ENCODE peak calls at places on chromosomes 12 and 14, in five cellular contexts. J is colonic mucosa, D is PC-3, B is NT2/D1, V is neuronal stem cell. T is an unnamed sample.

GRCh38 chr14:39351708-39352107 is 80.5 kb downstream of the FBXO33 start:
- DNase-seq in V (no peak), J (no peak), D (no peak), B (no peak), T (no peak)

GRCh38 chr12:9940370-9940769 is 8.2 kb upstream of the CLEC2A start:
- DNase-seq in J (no peak), D (peak; percentile 35), V (no peak), B (peak; percentile 16), T (no peak)

GRCh38 chr12:15532364-15532977 is 210.2 kb downstream of the PTPRO start:
- DNase-seq in V (peak; percentile 40), J (peak; percentile 71), D (peak; percentile 77), B (peak; percentile 83), T (no peak)

GRCh38 chr14:101504096-101504948 is 57.0 kb upstream of the DIO3 start:
- DNase-seq in J (no peak), V (no peak), D (no peak), B (no peak), T (no peak)

GRCh38 chr14:49939884-49940510 is 47.1 kb downstream of the ARF6 start:
- DNase-seq in B (no peak), D (no peak), V (no peak), J (no peak), T (no peak)

GRCh38 chr14:30131698-30132097 is 204.1 kb upstream of the PRKD1 start:
- DNase-seq in J (no peak), B (no peak), D (no peak), V (no peak), T (no peak)

GRCh38 chr14:89479802-89480201 is 62.8 kb upstream of the FOXN3 start:
- DNase-seq in J (no peak), V (no peak), B (no peak), D (no peak), T (no peak)

GRCh38 chr14:97625512-97625911 is 828.3 kb downstream of the VRK1 start:
- DNase-seq in D (peak; percentile 13), V (no peak), B (no peak), J (no peak), T (no peak)

GRCh38 chr14:22070119-22070982 is 396.7 kb upstream of the OR4E1 start:
- DNase-seq in V (no peak), D (no peak), J (peak; percentile 21), B (no peak), T (no peak)

GRCh38 chr12:103566398-103566797 is 20.7 kb upstream of the STAB2 start:
- DNase-seq in D (no peak), J (no peak), B (no peak), V (peak; percentile 21), T (no peak)

GRCh38 chr12:67456281-67456918 is 187.2 kb downstream of the CAND1 start:
- DNase-seq in D (peak; percentile 71), B (no peak), V (no peak), J (no peak), T (peak; percentile 73)

GRCh38 chr14:53999061-53999488 is 42.5 kb upstream of the BMP4 start:
- DNase-seq in V (no peak), B (no peak), D (no peak), J (no peak), T (no peak)

GRCh38 chr14:90344285-90344684 is 12.5 kb upstream of the NRDE2 start:
- DNase-seq in B (no peak), D (no peak), J (no peak), V (no peak), T (no peak)

GRCh38 chr12:95943231-95943842 is at the start of gene AMDHD1:
- DNase-seq in B (peak; percentile 56), V (peak; percentile 57), D (peak; percentile 58), J (peak; percentile 48), T (no peak)

GRCh38 chr14:105537580-105538474 is 11.4 kb downstream of the TMEM121 start:
- DNase-seq in B (no peak), V (no peak), D (peak; percentile 55), J (peak; percentile 64), T (no peak)

GRCh38 chr12:92183575-92183974 is 37.9 kb upstream of the BTG1 start:
- DNase-seq in V (no peak), D (no peak), J (no peak), B (no peak), T (no peak)

GRCh38 chr12:112482734-112483133 is 64.0 kb downstream of the PTPN11 start:
- DNase-seq in B (no peak), D (no peak), V (no peak), J (no peak), T (no peak)

GRCh38 chr12:121610239-121611149 is 15.8 kb upstream of the ORAI1 start:
- DNase-seq in J (no peak), V (no peak), B (no peak), D (no peak), T (no peak)

GRCh38 chr12:60212159-60213000 is 616.6 kb downstream of the SLC16A7 start:
- DNase-seq in D (no peak), V (no peak), B (no peak), J (no peak), T (no peak)

GRCh38 chr12:100858658-100859057 is 64.1 kb downstream of the ANO4 start:
- DNase-seq in D (no peak), B (no peak), J (no peak), V (no peak), T (no peak)

GRCh38 chr12:76685246-76685678 is 78.7 kb upstream of the ZDHHC17 start:
- DNase-seq in V (no peak), J (peak; percentile 24), B (no peak), D (no peak), T (no peak)

GRCh38 chr12:15811192-15812127 is 22.3 kb upstream of the EPS8 start:
- DNase-seq in V (no peak), J (no peak), B (no peak), D (no peak), T (no peak)

GRCh38 chr12:118359541-118359915 is 13.2 kb downstream of the TAOK3 start:
- DNase-seq in D (no peak), V (no peak), B (no peak), J (peak; percentile 60), T (no peak)

GRCh38 chr14:87805315-87805723 is 187.7 kb downstream of the GALC start:
- DNase-seq in J (peak; percentile 49), B (peak; percentile 25), V (no peak), D (peak; percentile 22), T (no peak)

GRCh38 chr12:53986686-53987180 is 1.8 kb downstream of the HOXC10 start:
- DNase-seq in J (no peak), B (no peak), D (no peak), V (no peak), T (no peak)
- H3K4me3 ChIP-seq in J (no peak overlapping the region), B (no peak overlapping the region), D (no peak overlapping the region), V (no peak overlapping the region), T (peak overlapping the region; percentile 82)

DNA sequence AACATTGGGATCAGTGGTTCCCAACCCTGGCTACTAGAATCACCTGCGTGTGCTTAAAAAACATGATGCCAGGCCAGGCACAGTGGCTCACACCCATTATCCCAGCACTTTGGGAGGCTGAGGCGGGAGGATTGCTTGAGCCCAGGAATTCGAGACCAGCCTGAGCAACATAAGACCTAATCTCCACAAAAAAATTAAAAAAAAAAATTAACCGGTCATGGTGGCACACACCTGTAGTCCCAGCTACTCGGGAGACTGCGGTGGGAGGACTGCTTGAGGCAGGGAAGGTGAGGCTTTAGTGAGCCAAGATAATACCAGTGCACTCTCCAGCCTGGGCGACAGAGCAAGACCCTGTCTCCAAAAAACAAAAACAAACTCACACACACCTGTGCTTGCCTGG is 2.0 kb downstream of the KCTD10 start:
- DNase-seq in J (no peak), V (no peak), B (no peak), D (no peak), T (no peak)
- H3K9ac ChIP-seq in J (no peak overlapping the region), V (no peak overlapping the region), B (no peak overlapping the region), D (no peak overlapping the region), T (no peak overlapping the region)

GRCh38 chr12:124129132-124129531 is 156.1 kb downstream of the ZNF664 start:
- DNase-seq in B (no peak), J (no peak), V (no peak), D (no peak), T (no peak)

GRCh38 chr12:124136796-124137195 is 158.1 kb upstream of the RFLNA start:
- DNase-seq in D (no peak), B (no peak), J (no peak), V (no peak), T (no peak)

GRCh38 chr12:124130717-124131670 is 158.0 kb downstream of the ZNF664 start:
- DNase-seq in B (no peak), D (no peak), J (peak; percentile 24), V (no peak), T (no peak)

GRCh38 chr12:124126950-124127349 is 153.9 kb downstream of the ZNF664 start:
- DNase-seq in D (no peak), V (no peak), J (no peak), B (no peak), T (no peak)

GRCh38 chr12:124131671-124132058 is 158.7 kb downstream of the ZNF664 start:
- DNase-seq in B (no peak), V (no peak), D (no peak), J (no peak), T (no peak)
- H3K4me3 ChIP-seq in B (no peak overlapping the region), V (no peak overlapping the region), D (no peak overlapping the region), J (no peak overlapping the region), T (no peak overlapping the region)

DNA sequence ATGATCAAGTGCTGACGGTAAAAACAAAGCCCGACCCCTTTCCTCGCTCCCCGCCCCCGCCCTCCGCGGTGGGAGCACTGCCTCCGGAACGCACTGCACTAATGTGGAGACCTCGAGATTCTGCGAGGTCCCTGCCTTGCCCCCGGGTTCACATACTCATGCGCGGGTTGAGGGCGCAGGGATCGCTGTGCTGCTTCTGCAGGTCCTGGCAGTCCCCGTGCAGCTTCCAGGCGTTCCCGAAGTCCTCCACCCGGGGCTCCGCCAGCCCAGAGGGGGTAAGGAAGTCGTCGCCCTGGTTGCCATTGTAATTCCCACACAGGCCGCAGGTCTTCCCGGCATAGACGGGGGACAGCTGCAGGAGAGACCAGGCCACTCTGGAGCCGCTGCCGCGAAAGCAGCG is 66.8 kb downstream of the VWF start:
- DNase-seq in V (no peak), B (peak; percentile 97), D (no peak), J (no peak), T (no peak)
- H3K9ac ChIP-seq in V (no peak overlapping the region), B (peak overlapping the region; percentile 83), D (no peak overlapping the region), J (no peak overlapping the region), T (no peak overlapping the region)

GRCh38 chr14:33925209-33925608 is 25.7 kb downstream of the EGLN3 start:
- DNase-seq in V (no peak), J (no peak), B (no peak), D (no peak), T (no peak)
- H3K4me3 ChIP-seq in V (no peak overlapping the region), J (no peak overlapping the region), B (no peak overlapping the region), D (no peak overlapping the region), T (no peak overlapping the region)

DNA sequence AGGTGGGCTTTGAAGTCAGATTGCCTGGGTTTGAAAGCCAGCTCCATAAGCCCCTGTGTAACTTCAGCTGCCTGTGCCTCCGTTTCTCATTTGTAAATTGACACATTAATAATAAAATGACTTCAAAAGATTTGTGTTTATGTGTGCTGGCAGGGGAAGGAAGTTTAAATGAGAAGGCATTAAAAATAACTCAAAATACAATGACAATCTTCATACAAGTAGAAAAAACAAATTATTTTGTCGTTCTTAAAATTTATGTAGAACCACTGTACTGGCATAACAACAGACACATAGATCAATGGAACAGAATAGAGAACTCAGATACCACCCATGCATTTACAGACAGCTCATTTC is 83.0 kb downstream of the PPM1A start:
- DNase-seq in B (no peak), J (no peak), D (no peak), V (no peak), T (no peak)
- H3K9ac ChIP-seq in B (no peak overlapping the region), J (no peak overlapping the region), D (no peak overlapping the region), V (no peak overlapping the region), T (no peak overlapping the region)

GRCh38 chr12:108914031-108914630 is 34.2 kb downstream of the DAO start:
- DNase-seq in D (peak; percentile 19), B (no peak), V (no peak), J (no peak), T (no peak)
- H3K4me3 ChIP-seq in D (no peak overlapping the region), B (no peak overlapping the region), V (no peak overlapping the region), J (no peak overlapping the region), T (no peak overlapping the region)

GRCh38 chr14:68211421-68211820 is 391.8 kb downstream of the RAD51B start:
- DNase-seq in J (no peak), V (no peak), D (no peak), B (no peak), T (no peak)
- H3K9ac ChIP-seq in J (no peak overlapping the region), V (no peak overlapping the region), D (peak overlapping the region; percentile 45), B (no peak overlapping the region), T (no peak overlapping the region)